ENCODE peak calls at places on chromosomes 2 and 18, in eight cellular contexts. One of them, this sample, is unnamed.

GRCh38 chr2:138061961-138062360 is 97.7 kb downstream of the HNMT start:
- DNase-seq in left colon: no peak
- DNase-seq in anterior cingulate cortex: no peak
- DNase-seq in K562: no peak
- DNase-seq in T-helper 9 cell: no peak
- DNase-seq in NB4: no peak
- DNase-seq in NCI-H1092: no peak
- DNase-seq in fibroblast of pulmonary artery: no peak
- DNase-seq in this sample: no peak

GRCh38 chr18:50331691-50332090 is 43.2 kb upstream of the SKA1 start:
- DNase-seq in left colon: no peak
- DNase-seq in anterior cingulate cortex: no peak
- DNase-seq in K562: no peak
- DNase-seq in T-helper 9 cell: no peak
- DNase-seq in NB4: no peak
- DNase-seq in NCI-H1092: no peak
- DNase-seq in fibroblast of pulmonary artery: no peak
- DNase-seq in this sample: no peak

GRCh38 chr2:26961603-26962184 is 8.7 kb upstream of the MAPRE3 start:
- DNase-seq in left colon: peak; percentile 63
- DNase-seq in anterior cingulate cortex: peak; percentile 43
- DNase-seq in K562: peak; percentile 91
- DNase-seq in T-helper 9 cell: peak; percentile 71
- DNase-seq in NB4: peak; percentile 85
- DNase-seq in NCI-H1092: peak; percentile 34
- DNase-seq in fibroblast of pulmonary artery: peak; percentile 84
- DNase-seq in this sample: peak; percentile 56

GRCh38 chr2:212959469-212960117 is 191.8 kb downstream of the IKZF2 start:
- DNase-seq in left colon: no peak
- DNase-seq in anterior cingulate cortex: no peak
- DNase-seq in K562: no peak
- DNase-seq in T-helper 9 cell: no peak
- DNase-seq in NB4: no peak
- DNase-seq in NCI-H1092: no peak
- DNase-seq in fibroblast of pulmonary artery: no peak
- DNase-seq in this sample: no peak

GRCh38 chr18:36993068-36993467 is 164.1 kb downstream of the KIAA1328 start:
- DNase-seq in left colon: no peak
- DNase-seq in anterior cingulate cortex: no peak
- DNase-seq in K562: no peak
- DNase-seq in T-helper 9 cell: no peak
- DNase-seq in NB4: no peak
- DNase-seq in NCI-H1092: no peak
- DNase-seq in fibroblast of pulmonary artery: peak; percentile 70
- DNase-seq in this sample: no peak

GRCh38 chr2:177467646-177468045 is 75.1 kb downstream of the AGPS start:
- DNase-seq in left colon: no peak
- DNase-seq in anterior cingulate cortex: no peak
- DNase-seq in K562: no peak
- DNase-seq in T-helper 9 cell: no peak
- DNase-seq in NB4: peak; percentile 11
- DNase-seq in NCI-H1092: no peak
- DNase-seq in fibroblast of pulmonary artery: peak; percentile 53
- DNase-seq in this sample: no peak

GRCh38 chr2:16169381-16169960 is 229.1 kb downstream of the MYCN start:
- DNase-seq in left colon: no peak
- DNase-seq in anterior cingulate cortex: no peak
- DNase-seq in K562: no peak
- DNase-seq in T-helper 9 cell: no peak
- DNase-seq in NB4: no peak
- DNase-seq in NCI-H1092: no peak
- DNase-seq in fibroblast of pulmonary artery: no peak
- DNase-seq in this sample: no peak

GRCh38 chr18:681985-682384 is 24.5 kb downstream of the TYMS start:
- DNase-seq in left colon: no peak
- DNase-seq in anterior cingulate cortex: no peak
- DNase-seq in K562: no peak
- DNase-seq in T-helper 9 cell: no peak
- DNase-seq in NB4: no peak
- DNase-seq in NCI-H1092: no peak
- DNase-seq in fibroblast of pulmonary artery: no peak
- DNase-seq in this sample: no peak

GRCh38 chr18:50806208-50806616 is 13.6 kb downstream of the MRO start:
- DNase-seq in left colon: peak; percentile 44
- DNase-seq in anterior cingulate cortex: no peak
- DNase-seq in K562: peak; percentile 52
- DNase-seq in T-helper 9 cell: no peak
- DNase-seq in NB4: peak; percentile 29
- DNase-seq in NCI-H1092: no peak
- DNase-seq in fibroblast of pulmonary artery: no peak
- DNase-seq in this sample: no peak

GRCh38 chr18:11866764-11867163 is 15.6 kb downstream of the CHMP1B start:
- DNase-seq in left colon: no peak
- DNase-seq in anterior cingulate cortex: no peak
- DNase-seq in K562: peak; percentile 38
- DNase-seq in T-helper 9 cell: no peak
- DNase-seq in NB4: no peak
- DNase-seq in NCI-H1092: no peak
- DNase-seq in fibroblast of pulmonary artery: no peak
- DNase-seq in this sample: no peak

GRCh38 chr2:96111257-96111640 is 5.1 kb downstream of the ADRA2B start:
- DNase-seq in left colon: peak; percentile 17
- DNase-seq in anterior cingulate cortex: no peak
- DNase-seq in K562: no peak
- DNase-seq in T-helper 9 cell: no peak
- DNase-seq in NB4: no peak
- DNase-seq in NCI-H1092: no peak
- DNase-seq in fibroblast of pulmonary artery: no peak
- DNase-seq in this sample: no peak

This sample was measured in SK-N-MC.